ENCODE peak calls at places on chromosomes 13 and 19, in four cellular contexts. One of them, this sample, is unnamed.

GRCh38 chr13:68304287-68304893 is 1074.3 kb upstream of the PCDH9 start:
- DNase-seq in suprapubic skin: no peak
- DNase-seq in HCT116: peak; percentile 1
- DNase-seq in endothelial cell of umbilical vein: peak; percentile 14
- DNase-seq in this sample: no peak

GRCh38 chr13:36822786-36823185 is 3.8 kb downstream of the RFXAP start:
- DNase-seq in endothelial cell of umbilical vein: peak; percentile 64
- DNase-seq in suprapubic skin: no peak
- DNase-seq in HCT116: no peak
- DNase-seq in this sample: no peak

GRCh38 chr19:12884926-12885748 is 1.9 kb downstream of the KLF1 start:
- DNase-seq in suprapubic skin: peak; percentile 81
- DNase-seq in HCT116: no peak
- DNase-seq in endothelial cell of umbilical vein: peak; percentile 45
- DNase-seq in this sample: peak; percentile 85

GRCh38 chr19:10256551-10256950 is 4.5 kb downstream of the MRPL4 start:
- DNase-seq in endothelial cell of umbilical vein: no peak
- DNase-seq in suprapubic skin: no peak
- DNase-seq in HCT116: no peak
- DNase-seq in this sample: no peak

GRCh38 chr13:58949646-58950045 is 1214.1 kb downstream of the DIAPH3 start:
- DNase-seq in suprapubic skin: no peak
- DNase-seq in endothelial cell of umbilical vein: no peak
- DNase-seq in HCT116: no peak
- DNase-seq in this sample: no peak

GRCh38 chr19:16891696-16892382 is 3.0 kb downstream of the F2RL3 start:
- DNase-seq in suprapubic skin: no peak
- DNase-seq in endothelial cell of umbilical vein: no peak
- DNase-seq in HCT116: no peak
- DNase-seq in this sample: no peak

GRCh38 chr13:47484564-47484963 is 516.5 kb downstream of the SUCLA2 start:
- DNase-seq in suprapubic skin: no peak
- DNase-seq in endothelial cell of umbilical vein: no peak
- DNase-seq in HCT116: no peak
- DNase-seq in this sample: no peak

GRCh38 chr19:55340144-55340783 is 588 bp downstream of the KMT5C start:
- DNase-seq in HCT116: no peak
- DNase-seq in endothelial cell of umbilical vein: no peak
- DNase-seq in suprapubic skin: peak; percentile 82
- DNase-seq in this sample: peak; percentile 30

GRCh38 chr13:24286624-24287023 is 22.8 kb upstream of the C1QTNF9 start:
- DNase-seq in suprapubic skin: no peak
- DNase-seq in HCT116: no peak
- DNase-seq in endothelial cell of umbilical vein: no peak
- DNase-seq in this sample: no peak

GRCh38 chr13:63005625-63006024 is 1590.0 kb upstream of the PCDH20 start:
- DNase-seq in HCT116: no peak
- DNase-seq in endothelial cell of umbilical vein: no peak
- DNase-seq in suprapubic skin: no peak
- DNase-seq in this sample: no peak

GRCh38 chr13:22198656-22199217 is 527.9 kb downstream of the FGF9 start:
- DNase-seq in suprapubic skin: no peak
- DNase-seq in HCT116: no peak
- DNase-seq in endothelial cell of umbilical vein: no peak
- DNase-seq in this sample: no peak

GRCh38 chr13:102935896-102936321 is 90.1 kb downstream of the ERCC5 start:
- DNase-seq in HCT116: no peak
- DNase-seq in endothelial cell of umbilical vein: no peak
- DNase-seq in suprapubic skin: no peak
- DNase-seq in this sample: no peak

GRCh38 chr13:26344980-26345379 is 91.1 kb downstream of the CDK8 start:
- DNase-seq in HCT116: no peak
- DNase-seq in endothelial cell of umbilical vein: no peak
- DNase-seq in suprapubic skin: no peak
- DNase-seq in this sample: no peak

DNA sequence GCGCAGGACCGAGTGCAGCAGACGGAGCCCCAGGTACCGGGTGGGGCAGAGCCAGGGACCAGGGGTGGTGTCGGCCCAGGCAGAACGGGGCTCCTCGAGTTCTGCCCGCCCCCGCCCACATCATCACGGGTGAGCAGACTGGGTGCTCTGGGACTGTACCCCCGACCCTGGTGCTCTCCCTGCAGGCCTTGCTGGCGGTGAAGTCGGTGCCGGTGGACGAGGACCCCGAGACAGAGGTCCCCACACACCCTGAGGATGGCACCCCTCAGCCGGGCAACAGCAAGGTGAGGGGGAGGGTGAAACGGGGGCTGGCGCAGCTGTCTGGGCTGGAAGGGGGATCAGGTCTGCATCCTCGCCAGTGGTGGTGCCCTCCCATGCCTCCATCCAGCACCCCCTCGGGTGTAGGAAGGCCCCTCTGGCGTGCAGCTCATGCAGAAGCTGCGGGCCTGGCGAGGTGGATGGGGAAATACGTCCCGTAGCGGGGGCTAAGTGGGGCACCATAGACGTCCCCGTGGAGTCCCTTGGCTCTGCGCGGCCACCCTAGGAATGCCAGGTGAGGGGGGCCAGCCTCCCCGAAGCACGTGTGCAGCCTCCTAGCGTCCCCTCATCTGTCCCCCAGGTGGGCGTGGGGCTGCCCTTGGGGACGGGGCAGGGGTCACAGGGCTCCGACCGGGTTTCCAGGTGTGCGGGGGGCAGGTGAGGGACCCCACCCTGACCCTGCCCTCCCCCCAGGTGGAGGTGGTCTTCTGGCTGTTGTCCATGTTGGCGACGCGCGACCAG is 6.4 kb downstream of the APC2 start:
- DNase-seq in HCT116: no peak
- DNase-seq in suprapubic skin: no peak
- DNase-seq in endothelial cell of umbilical vein: no peak
- DNase-seq in this sample: no peak
- H3K4me3 ChIP-seq in HCT116: no peak overlapping the region
- H3K4me3 ChIP-seq in suprapubic skin: no peak overlapping the region
- H3K4me3 ChIP-seq in endothelial cell of umbilical vein: no peak overlapping the region
- H3K4me3 ChIP-seq in this sample: no peak overlapping the region

GRCh38 chr13:76286178-76286577 is 600.0 kb downstream of the KCTD12 start:
- DNase-seq in suprapubic skin: no peak
- DNase-seq in HCT116: no peak
- DNase-seq in endothelial cell of umbilical vein: no peak
- DNase-seq in this sample: no peak
- TF ChIP-seq POLR2AphosphoS5 in suprapubic skin: no peak
- TF ChIP-seq POLR2AphosphoS5 in HCT116: no peak
- TF ChIP-seq POLR2AphosphoS5 in endothelial cell of umbilical vein: no peak
- TF ChIP-seq POLR2AphosphoS5 in this sample: no peak

DNA sequence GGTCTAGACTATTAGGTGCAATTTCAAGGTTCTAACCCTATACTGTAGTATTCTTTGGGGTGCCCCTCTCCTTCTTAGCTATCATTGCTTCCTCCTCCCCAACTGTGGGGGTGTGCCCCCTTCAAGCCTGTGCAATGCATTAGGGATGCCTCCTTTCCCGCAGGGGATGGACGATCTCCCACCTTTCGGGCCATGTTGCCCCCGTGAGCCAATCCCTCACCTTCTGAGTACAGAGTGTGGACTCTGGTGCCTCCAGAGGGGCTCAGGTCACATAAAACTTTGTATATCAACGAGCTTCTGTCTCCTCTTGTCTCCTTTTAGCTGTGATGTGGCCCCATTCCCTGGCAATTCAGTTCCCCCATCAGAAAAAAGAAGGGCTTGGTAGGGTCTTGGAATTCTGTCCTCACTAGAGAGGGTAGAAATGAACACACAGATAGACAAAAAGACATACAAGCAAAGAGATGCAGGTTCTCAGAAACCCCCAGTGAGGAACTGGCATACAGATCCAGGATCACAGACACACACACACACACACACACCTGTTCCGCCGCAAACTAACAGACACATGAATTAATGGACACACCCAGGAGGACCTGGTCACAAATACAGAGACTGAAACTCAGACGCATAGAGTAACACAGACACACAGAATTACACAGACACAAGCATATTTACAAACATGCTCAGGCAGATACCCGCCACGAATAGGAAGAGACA is 2.5 kb upstream of the HNRNPUL1 start:
- DNase-seq in endothelial cell of umbilical vein: no peak
- DNase-seq in suprapubic skin: no peak
- DNase-seq in HCT116: no peak
- DNase-seq in this sample: no peak
- H3K4me3 ChIP-seq in endothelial cell of umbilical vein: peak overlapping the region; percentile 81
- H3K4me3 ChIP-seq in suprapubic skin: peak overlapping the region; percentile 80
- H3K4me3 ChIP-seq in HCT116: peak overlapping the region; percentile 62
- H3K4me3 ChIP-seq in this sample: peak overlapping the region; percentile 87

DNA sequence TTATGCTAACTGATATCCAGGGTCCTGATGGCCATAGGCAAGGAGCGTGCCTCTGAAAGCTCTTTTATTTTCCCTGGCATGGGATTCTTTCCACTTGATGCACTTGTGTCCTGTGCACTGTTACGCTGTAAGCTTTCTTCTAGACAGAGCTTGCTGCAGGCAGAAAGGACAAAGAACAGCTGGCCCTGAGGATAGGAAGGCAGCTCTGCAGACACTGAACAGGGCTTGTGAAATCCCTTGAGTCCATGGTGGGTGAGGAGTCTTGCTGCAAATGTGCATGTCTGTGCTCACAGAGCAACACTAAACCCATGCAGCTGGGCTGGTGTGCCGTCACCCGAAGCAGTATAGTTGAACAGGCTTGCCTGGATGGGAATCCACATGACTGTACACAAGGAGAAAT is 126.6 kb downstream of the AKAP11 start:
- DNase-seq in suprapubic skin: no peak
- DNase-seq in endothelial cell of umbilical vein: no peak
- DNase-seq in HCT116: no peak
- DNase-seq in this sample: no peak
- TF ChIP-seq POLR2AphosphoS5 in suprapubic skin: no peak
- TF ChIP-seq POLR2AphosphoS5 in endothelial cell of umbilical vein: no peak
- TF ChIP-seq POLR2AphosphoS5 in HCT116: no peak
- TF ChIP-seq POLR2AphosphoS5 in this sample: no peak